ENCODE peak calls at places on chromosomes 5 and 9, in seven cellular contexts. P is hepatocyte, S is endothelial cell of umbilical vein, W is HCT116, T is H9, G is IMR-90, Y is GM12878. F is an unnamed sample.

GRCh38 chr9:76912631-76913275 is 6.8 kb upstream of the PRUNE2 start:
- DNase-seq in P (no peak), S (no peak), W (peak), T (no peak), G (peak), Y (no peak), F (no peak)

GRCh38 chr5:5932824-5933223 is 445.5 kb downstream of the MED10 start:
- DNase-seq in P (no peak), S (no peak), W (no peak), T (no peak), G (no peak), Y (no peak), F (no peak)

GRCh38 chr9:17075758-17076485 is 58.9 kb upstream of the CNTLN start:
- DNase-seq in P (no peak), S (no peak), W (no peak), T (no peak), G (no peak), Y (no peak), F (no peak)

GRCh38 chr9:70574222-70574837 is 159.9 kb upstream of the KLF9 start:
- DNase-seq in P (no peak), S (peak), W (no peak), T (no peak), G (peak), Y (no peak), F (no peak)

GRCh38 chr5:110258460-110258859 is 468.0 kb downstream of the TMEM232 start:
- DNase-seq in P (peak), S (no peak), W (no peak), T (no peak), G (no peak), Y (no peak), F (no peak)

GRCh38 chr5:815449-815848 is 30.9 kb upstream of the ZDHHC11B start:
- DNase-seq in P (no peak), S (no peak), W (no peak), T (no peak), G (no peak), Y (no peak), F (no peak)

GRCh38 chr5:76099756-76100155 is 16.6 kb downstream of the SV2C start:
- DNase-seq in P (no peak), S (no peak), W (no peak), T (no peak), G (no peak), Y (no peak), F (peak)

GRCh38 chr5:115418788-115419187 is 122.3 kb upstream of the CCDC112 start:
- DNase-seq in P (peak), S (peak), W (no peak), T (no peak), G (no peak), Y (no peak), F (no peak)

GRCh38 chr5:122366501-122366900 is 54.5 kb downstream of the SNCAIP start:
- DNase-seq in P (no peak), S (no peak), W (no peak), T (no peak), G (peak), Y (no peak), F (no peak)

GRCh38 chr9:135139366-135139965 is 52.0 kb downstream of the OLFM1 start:
- DNase-seq in P (no peak), S (no peak), W (no peak), T (no peak), G (no peak), Y (no peak), F (no peak)

DNA sequence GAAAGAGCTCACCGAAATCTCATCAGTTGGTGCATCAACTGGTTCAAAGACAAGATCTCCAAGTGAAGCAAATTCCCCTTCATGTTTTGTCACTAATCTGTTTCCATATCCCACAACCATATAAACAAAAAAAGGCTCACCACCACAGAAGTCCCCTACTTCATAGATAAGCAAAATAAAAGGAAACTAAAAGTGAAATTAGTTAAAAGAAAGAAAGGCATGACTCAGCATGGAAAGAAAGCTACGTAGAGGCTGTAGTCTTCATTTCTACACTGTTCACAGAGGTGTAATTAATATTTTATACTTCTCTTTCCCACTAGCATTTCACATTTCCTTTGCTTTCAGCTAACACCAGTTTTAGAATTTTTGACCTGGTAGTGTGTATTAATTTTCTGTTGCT is 208.0 kb downstream of the CYLC2 start:
- DNase-seq in P (no peak), S (no peak), W (no peak), T (no peak), G (no peak), Y (no peak), F (no peak)
- H2AFZ ChIP-seq in P (no peak), S (no peak), W (no peak), T (no peak), G (no peak), Y (no peak), F (no peak)

DNA sequence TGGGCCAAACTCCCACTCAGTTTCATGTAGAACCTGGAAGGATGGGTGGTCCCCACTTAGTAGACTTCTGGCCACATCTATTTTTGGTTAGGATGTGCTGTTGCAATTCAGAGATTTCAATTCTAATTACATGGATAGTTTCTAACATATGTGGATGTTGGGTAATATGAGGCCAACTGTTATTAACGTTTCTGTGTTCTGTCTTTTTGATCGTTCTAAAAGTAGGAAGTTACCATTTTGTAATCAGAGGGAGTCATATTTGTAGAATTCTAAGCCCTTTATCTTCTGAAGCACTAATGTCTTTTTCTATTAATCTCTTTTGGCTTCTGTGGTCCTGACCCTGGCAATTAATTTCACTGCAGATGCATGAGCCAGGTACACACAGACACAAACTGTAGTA is 141.6 kb upstream of the SPEF2 start:
- DNase-seq in P (no peak), S (no peak), W (no peak), T (no peak), G (no peak), Y (no peak), F (no peak)
- H2AFZ ChIP-seq in P (no peak), S (no peak), W (no peak), T (no peak), G (no peak), Y (no peak), F (no peak)

DNA sequence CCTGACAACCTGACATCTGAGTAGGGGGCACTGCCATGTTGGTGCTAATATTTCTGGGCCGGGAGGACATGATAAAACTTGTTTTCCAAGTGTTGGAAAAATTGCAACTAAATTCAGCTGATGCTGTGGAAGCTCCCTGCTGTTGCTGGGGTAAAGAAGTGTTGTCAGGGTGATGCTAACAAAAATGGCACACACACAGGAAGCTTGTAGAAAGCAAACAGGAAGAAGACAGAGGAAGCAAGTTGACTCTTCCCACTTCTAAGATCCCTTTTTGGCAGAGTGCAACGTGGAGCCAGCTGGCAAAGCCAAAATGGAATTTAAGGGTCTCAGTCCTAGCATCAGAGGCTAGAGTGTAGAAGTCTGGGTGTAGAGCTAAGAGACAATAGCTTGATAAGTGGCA is 11.3 kb upstream of the RIOK2 start:
- DNase-seq in P (no peak), S (no peak), W (no peak), T (no peak), G (no peak), Y (no peak), F (no peak)
- H2AFZ ChIP-seq in P (no peak), S (no peak), W (no peak), T (no peak), G (no peak), Y (peak), F (peak)

DNA sequence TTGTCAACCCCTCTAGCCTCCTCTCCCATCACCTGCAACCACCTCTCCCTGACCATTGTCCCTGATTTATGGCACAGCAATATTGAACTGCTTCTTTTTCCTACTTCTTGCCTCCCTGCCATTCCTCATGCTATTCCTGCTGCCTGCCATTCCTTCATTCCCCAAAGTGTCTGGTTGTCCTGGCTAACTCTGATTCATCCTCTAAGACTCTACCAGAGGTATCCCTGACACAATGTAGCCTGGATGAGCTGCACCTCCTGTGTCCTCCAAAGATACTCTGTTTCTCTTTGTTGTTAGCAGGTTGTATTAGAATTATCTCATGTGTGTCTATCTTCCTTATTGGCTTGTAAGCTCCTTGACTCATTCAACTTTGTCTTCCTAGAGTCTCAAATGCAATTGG is 53.5 kb upstream of the PTPN3 start:
- DNase-seq in P (no peak), S (no peak), W (no peak), T (no peak), G (no peak), Y (no peak), F (no peak)
- H2AFZ ChIP-seq in P (no peak), S (no peak), W (no peak), T (no peak), G (no peak), Y (no peak), F (no peak)

GRCh38 chr9:129252937-129253819 is 75.1 kb upstream of the IER5L start:
- DNase-seq in P (no peak), S (no peak), W (no peak), T (no peak), G (no peak), Y (no peak), F (no peak)
- H2AFZ ChIP-seq in P (no peak), S (no peak), W (no peak), T (no peak), G (peak), Y (no peak), F (no peak)

DNA sequence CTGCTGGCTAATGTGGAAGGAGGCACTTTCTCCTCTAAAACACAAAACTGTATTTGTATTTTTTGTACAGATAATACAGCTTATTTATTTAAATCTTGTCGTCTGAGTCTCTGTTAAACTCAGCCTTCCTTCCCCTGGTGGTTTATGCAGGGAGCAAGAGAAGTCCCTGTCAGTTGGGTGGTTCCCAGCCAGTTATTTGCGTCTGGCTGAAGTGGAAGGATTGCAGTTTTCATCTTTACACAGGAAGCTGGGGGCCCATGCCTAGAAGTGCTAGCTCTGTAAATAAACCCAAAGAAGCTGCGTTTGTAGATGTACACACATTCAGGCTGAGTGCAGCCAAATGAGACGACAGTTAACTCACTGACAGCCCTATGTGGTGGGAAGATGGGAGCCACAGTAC is 122.2 kb downstream of the SAXO1 start:
- DNase-seq in P (peak), S (no peak), W (no peak), T (no peak), G (peak), Y (no peak), F (no peak)
- H2AFZ ChIP-seq in P (no peak), S (no peak), W (no peak), T (no peak), G (peak), Y (no peak), F (no peak)

GRCh38 chr5:125047871-125048270 is 301.4 kb upstream of the ZNF608 start:
- DNase-seq in P (no peak), S (no peak), W (no peak), T (no peak), G (no peak), Y (no peak), F (no peak)
- H2AFZ ChIP-seq in P (no peak), S (no peak), W (no peak), T (no peak), G (no peak), Y (no peak), F (no peak)

GRCh38 chr5:174698156-174698555 is 26.2 kb upstream of the MSX2 start:
- DNase-seq in P (no peak), S (no peak), W (no peak), T (peak), G (no peak), Y (no peak), F (no peak)
- H2AFZ ChIP-seq in P (no peak), S (no peak), W (no peak), T (no peak), G (no peak), Y (no peak), F (no peak)